ENCODE peak calls at places on chromosomes 7 and 10, in seven cellular contexts. D, S, H, P, W, I and U are unnamed samples.

GRCh38 chr10:126598009-126598408 is 72.5 kb downstream of the C10orf90 start:
- DNase-seq in D (peak; percentile 59), S (no peak), H (peak; percentile 63), P (peak; percentile 63), W (no peak), I (no peak), U (no peak)

GRCh38 chr7:101650579-101651081 is 21.5 kb upstream of the MYL10 start:
- DNase-seq in D (no peak), S (no peak), H (no peak), P (no peak), W (no peak), I (no peak), U (no peak)

GRCh38 chr10:129958118-129958685 is 5.9 kb downstream of the EBF3 start:
- DNase-seq in D (no peak), S (peak; percentile 30), H (peak; percentile 86), P (no peak), W (no peak), I (no peak), U (no peak)

GRCh38 chr10:98029149-98030092 is 1.0 kb downstream of the CRTAC1 start:
- DNase-seq in D (no peak), S (no peak), H (no peak), P (no peak), W (no peak), I (no peak), U (no peak)

GRCh38 chr7:159022238-159022993 is 122.3 kb downstream of the VIPR2 start:
- DNase-seq in D (peak; percentile 35), S (no peak), H (no peak), P (no peak), W (peak; percentile 30), I (no peak), U (no peak)

GRCh38 chr7:75876126-75876881 is 2.5 kb upstream of the RHBDD2 start:
- DNase-seq in D (no peak), S (no peak), H (peak; percentile 29), P (no peak), W (no peak), I (no peak), U (no peak)

GRCh38 chr10:122263971-122264370 is 7.1 kb upstream of the BTBD16 start:
- DNase-seq in D (peak; percentile 44), S (no peak), H (peak; percentile 91), P (no peak), W (no peak), I (peak; percentile 77), U (peak; percentile 58)

GRCh38 chr7:102310414-102310815 is 23.7 kb downstream of the SH2B2 start:
- DNase-seq in D (no peak), S (no peak), H (no peak), P (peak; percentile 88), W (no peak), I (no peak), U (no peak)

DNA sequence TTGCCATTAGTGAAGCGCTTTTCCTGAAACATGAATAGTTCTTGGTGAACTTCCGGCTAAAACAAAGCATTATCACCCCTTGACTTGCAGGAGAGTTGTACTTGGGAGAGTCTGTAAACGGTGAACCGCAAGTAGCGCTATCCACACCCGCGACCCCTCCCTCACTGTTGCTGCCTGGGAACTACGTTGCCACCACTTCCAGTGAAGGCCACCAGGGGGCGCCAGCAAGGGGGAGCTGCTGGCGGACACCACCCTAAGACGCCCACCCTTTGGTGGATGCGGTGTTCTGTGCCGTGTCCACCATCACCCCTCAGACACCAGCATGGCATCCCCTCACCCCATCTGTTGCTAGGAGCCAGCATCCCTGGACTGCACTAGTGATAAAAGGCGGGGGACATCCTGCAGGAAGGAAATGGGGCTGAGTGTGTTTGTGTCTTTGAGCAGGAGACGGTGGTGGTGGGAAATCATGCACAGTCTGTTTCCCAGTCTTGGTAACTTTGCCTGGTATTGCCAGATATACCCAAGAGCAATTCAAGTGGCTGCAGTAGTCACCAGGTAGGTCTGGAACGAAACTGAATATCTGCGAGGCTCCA is 298.2 kb downstream of the FRMD4A start:
- DNase-seq in D (peak; percentile 28), S (no peak), H (peak; percentile 14), P (peak; percentile 30), W (no peak), I (no peak), U (no peak)
- TF ChIP-seq CTCF in D (peak; percentile 57), S (peak; percentile 32), H (peak; percentile 75), P (peak; percentile 68), W (peak; percentile 26), I (peak; percentile 69), U (peak; percentile 80)

DNA sequence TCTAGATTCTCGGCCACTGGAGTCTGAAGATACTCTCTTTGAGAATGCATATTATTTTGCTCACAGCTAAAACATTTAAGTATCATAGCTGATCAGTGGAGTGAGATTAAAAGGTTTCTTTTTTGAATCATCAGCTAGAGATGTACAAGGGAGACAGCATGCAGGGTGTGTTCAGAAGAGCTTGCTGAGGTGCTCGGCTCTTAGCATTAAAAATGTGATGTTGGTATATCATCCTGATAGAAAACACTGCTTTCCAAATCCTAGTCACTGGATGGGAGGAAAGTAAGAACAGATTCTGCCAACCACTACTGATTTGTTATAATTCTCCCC is 964.3 kb downstream of the GATA3 start:
- DNase-seq in D (no peak), S (no peak), H (no peak), P (no peak), W (no peak), I (no peak), U (no peak)
- H3K4me3 ChIP-seq in D (no peak overlapping the region), S (no peak overlapping the region), H (no peak overlapping the region), P (no peak overlapping the region), W (no peak overlapping the region), I (no peak overlapping the region), U (no peak overlapping the region)

GRCh38 chr10:82340166-82340565 is 465.2 kb downstream of the NRG3 start:
- DNase-seq in D (no peak), S (no peak), H (peak; percentile 10), P (no peak), W (no peak), I (no peak), U (no peak)
- TF ChIP-seq CTCF in D (no peak), S (no peak), H (no peak), P (no peak), W (no peak), I (no peak), U (no peak)

DNA sequence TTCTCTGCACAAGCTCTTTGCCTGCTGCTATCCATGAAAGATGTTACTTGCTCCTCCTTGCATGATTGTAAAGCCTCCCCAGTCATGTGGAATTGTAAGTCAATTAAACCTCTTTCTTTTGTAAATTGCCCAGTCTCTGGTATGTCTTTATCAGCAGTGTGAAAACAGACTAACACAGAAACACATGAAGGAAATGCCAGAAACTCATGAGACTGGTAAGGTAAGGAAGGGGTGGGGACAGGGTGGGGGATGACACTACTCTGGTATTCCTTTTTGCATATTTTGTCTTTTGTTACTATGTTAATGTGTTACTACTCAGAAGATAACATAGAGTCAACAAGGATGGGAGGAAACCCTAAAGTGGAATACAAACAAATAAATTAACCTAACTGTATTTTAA is 69.8 kb upstream of the DRGX start:
- DNase-seq in D (no peak), S (no peak), H (no peak), P (no peak), W (no peak), I (no peak), U (no peak)
- H3K4me3 ChIP-seq in D (no peak overlapping the region), S (no peak overlapping the region), H (no peak overlapping the region), P (no peak overlapping the region), W (no peak overlapping the region), I (no peak overlapping the region), U (no peak overlapping the region)

DNA sequence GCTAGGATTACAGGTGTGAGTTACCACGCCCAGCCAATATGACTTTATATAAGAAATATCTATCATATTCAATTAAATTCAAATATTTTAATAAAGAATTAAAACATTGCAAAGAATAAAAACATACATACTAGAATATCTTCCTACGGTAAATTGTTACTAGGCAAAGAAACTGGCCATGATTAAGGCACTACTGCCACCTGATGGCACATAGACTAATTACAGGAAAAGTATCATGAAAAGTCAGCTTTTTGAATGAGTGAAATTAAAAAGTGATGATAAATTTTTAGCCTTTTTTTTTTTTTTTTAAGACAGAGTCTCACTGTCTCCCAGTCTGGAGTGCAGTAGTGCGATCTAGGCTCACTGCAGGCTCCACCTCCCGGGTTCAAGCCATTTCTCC is 30.9 kb downstream of the MRPS33 start:
- DNase-seq in D (no peak), S (no peak), H (peak; percentile 28), P (no peak), W (no peak), I (no peak), U (peak; percentile 11)
- TF ChIP-seq CTCF in D (peak; percentile 24), S (no peak), H (peak; percentile 19), P (no peak), W (no peak), I (no peak), U (peak; percentile 23)